ENCODE peak calls at places on chromosomes 4 and X, in five cellular contexts. One of them, this sample, is unnamed. For H3K9me3, the result is how much of the 10 kb centered on the place peaks cover.

GRCh38 chrX:38438321-38438720 is 85.9 kb downstream of the OTC start:
- DNase-seq in sigmoid colon: no peak
- DNase-seq in A549: no peak
- DNase-seq in adrenal gland: no peak
- DNase-seq in tibial nerve: no peak
- DNase-seq in this sample: no peak

GRCh38 chrX:80879143-80879542 is 69.5 kb upstream of the BRWD3 start:
- DNase-seq in sigmoid colon: no peak
- DNase-seq in A549: no peak
- DNase-seq in adrenal gland: peak
- DNase-seq in tibial nerve: peak
- DNase-seq in this sample: no peak

GRCh38 chrX:123738378-123738955 is 5.6 kb upstream of the THOC2 start:
- DNase-seq in sigmoid colon: no peak
- DNase-seq in A549: no peak
- DNase-seq in adrenal gland: no peak
- DNase-seq in tibial nerve: no peak
- DNase-seq in this sample: no peak

GRCh38 chr4:77629885-77630284 is 24.3 kb downstream of the CXCL13 start:
- DNase-seq in sigmoid colon: no peak
- DNase-seq in A549: no peak
- DNase-seq in adrenal gland: no peak
- DNase-seq in tibial nerve: no peak
- DNase-seq in this sample: no peak

GRCh38 chr4:88356771-88357170 is 21.9 kb upstream of the HERC6 start:
- DNase-seq in sigmoid colon: no peak
- DNase-seq in A549: no peak
- DNase-seq in adrenal gland: no peak
- DNase-seq in tibial nerve: no peak
- DNase-seq in this sample: no peak

GRCh38 chr4:105196523-105197145 is 50.0 kb downstream of the TET2 start:
- DNase-seq in sigmoid colon: no peak
- DNase-seq in A549: peak
- DNase-seq in adrenal gland: no peak
- DNase-seq in tibial nerve: no peak
- DNase-seq in this sample: no peak

GRCh38 chr4:19241845-19242244 is 1009.9 kb upstream of the SLIT2 start:
- DNase-seq in sigmoid colon: no peak
- DNase-seq in A549: no peak
- DNase-seq in adrenal gland: no peak
- DNase-seq in tibial nerve: no peak
- DNase-seq in this sample: no peak

GRCh38 chr4:105895609-105896460 is 564 bp downstream of the NPNT start:
- DNase-seq in sigmoid colon: no peak
- DNase-seq in A549: peak
- DNase-seq in adrenal gland: peak
- DNase-seq in tibial nerve: no peak
- DNase-seq in this sample: peak

GRCh38 chr4:75745192-75745591 is 20.8 kb downstream of the USO1 start:
- DNase-seq in sigmoid colon: no peak
- DNase-seq in A549: no peak
- DNase-seq in adrenal gland: no peak
- DNase-seq in tibial nerve: no peak
- DNase-seq in this sample: no peak

GRCh38 chr4:113837397-113837796 is 75.9 kb upstream of the CAMK2D start:
- DNase-seq in sigmoid colon: no peak
- DNase-seq in A549: peak
- DNase-seq in adrenal gland: no peak
- DNase-seq in tibial nerve: no peak
- DNase-seq in this sample: no peak

GRCh38 chr4:81405900-81406401 is 65.8 kb downstream of the RASGEF1B start:
- DNase-seq in sigmoid colon: no peak
- DNase-seq in A549: peak
- DNase-seq in adrenal gland: no peak
- DNase-seq in tibial nerve: peak
- DNase-seq in this sample: no peak

GRCh38 chr4:23876418-23877089 is 13.3 kb downstream of the PPARGC1A start:
- DNase-seq in sigmoid colon: no peak
- DNase-seq in A549: no peak
- DNase-seq in adrenal gland: no peak
- DNase-seq in tibial nerve: no peak
- DNase-seq in this sample: no peak

GRCh38 chrX:85244411-85245210 is 820 bp downstream of the ZNF711 start:
- DNase-seq in sigmoid colon: no peak
- DNase-seq in A549: peak
- DNase-seq in adrenal gland: peak
- DNase-seq in tibial nerve: no peak
- DNase-seq in this sample: no peak

GRCh38 chrX:129781134-129782014 is 1.6 kb downstream of the SASH3 start:
- DNase-seq in sigmoid colon: no peak
- DNase-seq in A549: no peak
- DNase-seq in adrenal gland: peak
- DNase-seq in tibial nerve: no peak
- DNase-seq in this sample: peak

GRCh38 chrX:3143043-3143799 is 102.0 kb downstream of the ARSF start:
- DNase-seq in sigmoid colon: no peak
- DNase-seq in A549: no peak
- DNase-seq in adrenal gland: no peak
- DNase-seq in tibial nerve: no peak
- DNase-seq in this sample: no peak

GRCh38 chrX:123881330-123881729 is 21.5 kb downstream of the XIAP start:
- DNase-seq in sigmoid colon: no peak
- DNase-seq in A549: no peak
- DNase-seq in adrenal gland: no peak
- DNase-seq in tibial nerve: no peak
- DNase-seq in this sample: no peak

GRCh38 chr4:87270144-87270543 is 49.7 kb upstream of the KLHL8 start:
- DNase-seq in sigmoid colon: no peak
- DNase-seq in A549: peak
- DNase-seq in adrenal gland: peak
- DNase-seq in tibial nerve: no peak
- DNase-seq in this sample: peak

GRCh38 chr4:113248320-113248719 is 198.9 kb downstream of the ANK2 start:
- DNase-seq in sigmoid colon: no peak
- DNase-seq in A549: no peak
- DNase-seq in adrenal gland: no peak
- DNase-seq in tibial nerve: no peak
- DNase-seq in this sample: no peak

GRCh38 chr4:152310223-152310622 is 225.7 kb downstream of the FBXW7 start:
- DNase-seq in sigmoid colon: no peak
- DNase-seq in A549: no peak
- DNase-seq in adrenal gland: no peak
- DNase-seq in tibial nerve: no peak
- DNase-seq in this sample: no peak

GRCh38 chr4:113675731-113676707 is 85.5 kb downstream of the CAMK2D start:
- DNase-seq in sigmoid colon: no peak
- DNase-seq in A549: no peak
- DNase-seq in adrenal gland: no peak
- DNase-seq in tibial nerve: no peak
- DNase-seq in this sample: no peak

GRCh38 chr4:1351854-1352633 is 5.0 kb downstream of the UVSSA start:
- DNase-seq in sigmoid colon: peak
- DNase-seq in A549: peak
- DNase-seq in adrenal gland: peak
- DNase-seq in tibial nerve: peak
- DNase-seq in this sample: peak

GRCh38 chr4:17490575-17491059 is 21.3 kb downstream of the QDPR start:
- DNase-seq in sigmoid colon: no peak
- DNase-seq in A549: no peak
- DNase-seq in adrenal gland: no peak
- DNase-seq in tibial nerve: no peak
- DNase-seq in this sample: no peak

GRCh38 chr4:45438047-45438446 is 685.8 kb downstream of the GABRG1 start:
- DNase-seq in sigmoid colon: no peak
- DNase-seq in A549: no peak
- DNase-seq in adrenal gland: no peak
- DNase-seq in tibial nerve: no peak
- DNase-seq in this sample: no peak

GRCh38 chr4:6427439-6428090 is 44.8 kb downstream of the PPP2R2C start:
- DNase-seq in sigmoid colon: no peak
- DNase-seq in A549: no peak
- DNase-seq in adrenal gland: no peak
- DNase-seq in tibial nerve: no peak
- DNase-seq in this sample: no peak

GRCh38 chr4:176150283-176150682 is 45.1 kb downstream of the SPATA4 start:
- DNase-seq in sigmoid colon: no peak
- DNase-seq in A549: no peak
- DNase-seq in adrenal gland: no peak
- DNase-seq in tibial nerve: no peak
- DNase-seq in this sample: no peak

GRCh38 chr4:28686618-28687017 is 1826.0 kb downstream of the STIM2 start:
- DNase-seq in sigmoid colon: no peak
- DNase-seq in A549: peak
- DNase-seq in adrenal gland: no peak
- DNase-seq in tibial nerve: no peak
- DNase-seq in this sample: no peak

GRCh38 chr4:87108142-87108546 is 112.3 kb downstream of the KLHL8 start:
- DNase-seq in sigmoid colon: peak
- DNase-seq in A549: peak
- DNase-seq in adrenal gland: peak
- DNase-seq in tibial nerve: peak
- DNase-seq in this sample: peak

GRCh38 chrX:9842541-9842940 is 56.3 kb downstream of the SHROOM2 start:
- DNase-seq in sigmoid colon: no peak
- DNase-seq in A549: no peak
- DNase-seq in adrenal gland: no peak
- DNase-seq in tibial nerve: no peak
- DNase-seq in this sample: no peak

GRCh38 chrX:46044486-46044885 is 500.7 kb downstream of the ZNF674 start:
- DNase-seq in sigmoid colon: no peak
- DNase-seq in A549: no peak
- DNase-seq in adrenal gland: no peak
- DNase-seq in tibial nerve: no peak
- DNase-seq in this sample: no peak

GRCh38 chrX:115606861-115607260 is 45.9 kb downstream of the PLS3 start:
- DNase-seq in sigmoid colon: no peak
- DNase-seq in A549: no peak
- DNase-seq in adrenal gland: no peak
- DNase-seq in tibial nerve: no peak
- DNase-seq in this sample: no peak

GRCh38 chrX:56766554-56767412 is 37.7 kb downstream of the NBDY start:
- DNase-seq in sigmoid colon: peak
- DNase-seq in A549: no peak
- DNase-seq in adrenal gland: no peak
- DNase-seq in tibial nerve: no peak
- DNase-seq in this sample: peak

GRCh38 chr4:79964715-79965345 is 108.2 kb downstream of the ANTXR2 start:
- DNase-seq in sigmoid colon: peak
- DNase-seq in A549: no peak
- DNase-seq in adrenal gland: no peak
- DNase-seq in tibial nerve: no peak
- DNase-seq in this sample: no peak

GRCh38 chr4:74823194-74823593 is 28.9 kb upstream of the BTC start:
- DNase-seq in sigmoid colon: no peak
- DNase-seq in A549: no peak
- DNase-seq in adrenal gland: no peak
- DNase-seq in tibial nerve: no peak
- DNase-seq in this sample: no peak

GRCh38 chrX:111047575-111047974 is 48.4 kb upstream of the PAK3 start:
- DNase-seq in sigmoid colon: no peak
- DNase-seq in A549: no peak
- DNase-seq in adrenal gland: peak
- DNase-seq in tibial nerve: no peak
- DNase-seq in this sample: no peak
- H3K4me3 ChIP-seq in sigmoid colon: no peak
- H3K4me3 ChIP-seq in A549: no peak
- H3K4me3 ChIP-seq in adrenal gland: no peak
- H3K4me3 ChIP-seq in tibial nerve: no peak
- H3K4me3 ChIP-seq in this sample: no peak

DNA sequence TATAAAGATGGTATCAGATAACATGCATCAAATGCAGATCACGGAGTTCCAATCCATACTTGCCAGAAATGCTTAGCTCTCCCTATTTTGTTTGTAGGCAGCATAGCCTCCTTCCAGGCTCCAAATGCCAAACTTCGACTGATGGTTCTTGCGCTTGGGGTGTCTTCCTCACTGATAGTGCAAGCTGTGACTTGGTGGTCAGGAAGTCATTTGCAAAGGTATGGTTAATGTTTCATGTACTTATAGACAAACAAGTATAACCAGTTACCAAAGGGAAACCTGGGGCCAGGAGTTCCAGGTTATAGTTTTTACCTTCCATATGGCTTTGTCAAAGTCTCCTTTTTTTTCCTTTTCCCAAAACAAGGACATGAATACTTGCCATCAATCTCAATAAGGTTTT is 5.3 kb downstream of the CWH43 start:
- DNase-seq in sigmoid colon: no peak
- DNase-seq in A549: no peak
- DNase-seq in adrenal gland: no peak
- DNase-seq in tibial nerve: no peak
- DNase-seq in this sample: no peak
- H3K9me3 ChIP-seq in sigmoid colon: under half
- H3K9me3 ChIP-seq in A549: under half
- H3K9me3 ChIP-seq in adrenal gland: under half
- H3K9me3 ChIP-seq in tibial nerve: under half
- H3K9me3 ChIP-seq in this sample: under half

GRCh38 chr4:186934255-186934654 is 210.6 kb upstream of the FAT1 start:
- DNase-seq in sigmoid colon: no peak
- DNase-seq in A549: no peak
- DNase-seq in adrenal gland: no peak
- DNase-seq in tibial nerve: no peak
- DNase-seq in this sample: no peak

GRCh38 chr4:186935881-186936280 is 212.2 kb upstream of the FAT1 start:
- DNase-seq in sigmoid colon: no peak
- DNase-seq in A549: no peak
- DNase-seq in adrenal gland: no peak
- DNase-seq in tibial nerve: no peak
- DNase-seq in this sample: no peak

GRCh38 chr4:186939226-186939625 is 215.6 kb upstream of the FAT1 start:
- DNase-seq in sigmoid colon: no peak
- DNase-seq in A549: no peak
- DNase-seq in adrenal gland: no peak
- DNase-seq in tibial nerve: no peak
- DNase-seq in this sample: no peak

GRCh38 chr4:186934841-186935443 is 211.3 kb upstream of the FAT1 start:
- DNase-seq in sigmoid colon: no peak
- DNase-seq in A549: no peak
- DNase-seq in adrenal gland: no peak
- DNase-seq in tibial nerve: no peak
- DNase-seq in this sample: no peak

GRCh38 chr4:186936496-186937375 is 213.1 kb upstream of the FAT1 start:
- DNase-seq in sigmoid colon: no peak
- DNase-seq in A549: peak
- DNase-seq in adrenal gland: no peak
- DNase-seq in tibial nerve: no peak
- DNase-seq in this sample: no peak
- TF ChIP-seq POLR2A in sigmoid colon: no peak
- TF ChIP-seq POLR2A in A549: no peak
- TF ChIP-seq POLR2A in adrenal gland: no peak
- TF ChIP-seq POLR2A in tibial nerve: no peak
- TF ChIP-seq POLR2A in this sample: no peak

GRCh38 chrX:100643943-100644587 is at the start of gene SRPX2:
- DNase-seq in sigmoid colon: peak
- DNase-seq in A549: peak
- DNase-seq in adrenal gland: peak
- DNase-seq in tibial nerve: peak
- DNase-seq in this sample: no peak
- H3K4me3 ChIP-seq in sigmoid colon: peak
- H3K4me3 ChIP-seq in A549: peak
- H3K4me3 ChIP-seq in adrenal gland: no peak
- H3K4me3 ChIP-seq in tibial nerve: peak
- H3K4me3 ChIP-seq in this sample: no peak